ENCODE peak calls at places on chromosome 15, in four cellular contexts. One of them, this sample, is unnamed. For H3K4me1, the result is how much of the 10 kb centered on the place peaks cover.

GRCh38 chr15:79682851-79683288 is 213.9 kb downstream of the MTHFS start:
- DNase-seq in CD4-positive, CD25-positive, alpha-beta regulatory T cell: no peak
- DNase-seq in ovary: no peak
- DNase-seq in hepatocyte: no peak
- DNase-seq in this sample: peak

GRCh38 chr15:41934843-41935242 is 37.5 kb downstream of the EHD4 start:
- DNase-seq in CD4-positive, CD25-positive, alpha-beta regulatory T cell: peak
- DNase-seq in hepatocyte: no peak
- DNase-seq in ovary: no peak
- DNase-seq in this sample: no peak

GRCh38 chr15:56739474-56739873 is 6.2 kb upstream of the ZNF280D start:
- DNase-seq in hepatocyte: no peak
- DNase-seq in CD4-positive, CD25-positive, alpha-beta regulatory T cell: no peak
- DNase-seq in ovary: no peak
- DNase-seq in this sample: no peak

GRCh38 chr15:79474252-79474651 is 42.1 kb downstream of the MINAR1 start:
- DNase-seq in CD4-positive, CD25-positive, alpha-beta regulatory T cell: no peak
- DNase-seq in hepatocyte: no peak
- DNase-seq in ovary: no peak
- DNase-seq in this sample: peak

GRCh38 chr15:82081904-82082810 is 36.3 kb upstream of the MEX3B start:
- DNase-seq in ovary: no peak
- DNase-seq in hepatocyte: no peak
- DNase-seq in CD4-positive, CD25-positive, alpha-beta regulatory T cell: no peak
- DNase-seq in this sample: peak

GRCh38 chr15:61079529-61079928 is 149.6 kb downstream of the RORA start:
- DNase-seq in ovary: no peak
- DNase-seq in CD4-positive, CD25-positive, alpha-beta regulatory T cell: no peak
- DNase-seq in hepatocyte: no peak
- DNase-seq in this sample: no peak

GRCh38 chr15:22861151-22861550 is 22.7 kb downstream of the NIPA2 start:
- DNase-seq in ovary: no peak
- DNase-seq in hepatocyte: no peak
- DNase-seq in CD4-positive, CD25-positive, alpha-beta regulatory T cell: no peak
- DNase-seq in this sample: no peak

GRCh38 chr15:89413877-89414276 is 79.3 kb upstream of the POLG start:
- DNase-seq in CD4-positive, CD25-positive, alpha-beta regulatory T cell: no peak
- DNase-seq in hepatocyte: no peak
- DNase-seq in ovary: no peak
- DNase-seq in this sample: no peak

GRCh38 chr15:28896944-28897343 is 11.2 kb downstream of the APBA2 start:
- DNase-seq in hepatocyte: no peak
- DNase-seq in CD4-positive, CD25-positive, alpha-beta regulatory T cell: no peak
- DNase-seq in ovary: no peak
- DNase-seq in this sample: peak

GRCh38 chr15:29852201-29852600 is 29.9 kb upstream of the TJP1 start:
- DNase-seq in ovary: no peak
- DNase-seq in hepatocyte: no peak
- DNase-seq in CD4-positive, CD25-positive, alpha-beta regulatory T cell: no peak
- DNase-seq in this sample: no peak

GRCh38 chr15:74330861-74331408 is 36.5 kb downstream of the CYP11A1 start:
- DNase-seq in ovary: no peak
- DNase-seq in hepatocyte: no peak
- DNase-seq in CD4-positive, CD25-positive, alpha-beta regulatory T cell: no peak
- DNase-seq in this sample: no peak

GRCh38 chr15:39312984-39313383 is 267.9 kb upstream of the THBS1 start:
- DNase-seq in hepatocyte: peak
- DNase-seq in CD4-positive, CD25-positive, alpha-beta regulatory T cell: no peak
- DNase-seq in ovary: no peak
- DNase-seq in this sample: no peak

GRCh38 chr15:68271854-68272471 is 5.6 kb upstream of the FEM1B start:
- DNase-seq in CD4-positive, CD25-positive, alpha-beta regulatory T cell: no peak
- DNase-seq in ovary: peak
- DNase-seq in hepatocyte: peak
- DNase-seq in this sample: peak
- H3K4me3 ChIP-seq in CD4-positive, CD25-positive, alpha-beta regulatory T cell: no peak
- H3K4me3 ChIP-seq in ovary: no peak
- H3K4me3 ChIP-seq in hepatocyte: no peak
- H3K4me3 ChIP-seq in this sample: peak

GRCh38 chr15:63519548-63520178 is 15.3 kb downstream of the USP3 start:
- DNase-seq in hepatocyte: no peak
- DNase-seq in ovary: no peak
- DNase-seq in CD4-positive, CD25-positive, alpha-beta regulatory T cell: no peak
- DNase-seq in this sample: no peak

GRCh38 chr15:63519041-63519440 is 14.6 kb downstream of the USP3 start:
- DNase-seq in hepatocyte: no peak
- DNase-seq in ovary: no peak
- DNase-seq in CD4-positive, CD25-positive, alpha-beta regulatory T cell: no peak
- DNase-seq in this sample: no peak

GRCh38 chr15:63517614-63518013 is 13.2 kb downstream of the USP3 start:
- DNase-seq in CD4-positive, CD25-positive, alpha-beta regulatory T cell: no peak
- DNase-seq in ovary: no peak
- DNase-seq in hepatocyte: peak
- DNase-seq in this sample: no peak

GRCh38 chr15:63514533-63514943 is 10.1 kb downstream of the USP3 start:
- DNase-seq in ovary: peak
- DNase-seq in CD4-positive, CD25-positive, alpha-beta regulatory T cell: no peak
- DNase-seq in hepatocyte: no peak
- DNase-seq in this sample: peak

DNA sequence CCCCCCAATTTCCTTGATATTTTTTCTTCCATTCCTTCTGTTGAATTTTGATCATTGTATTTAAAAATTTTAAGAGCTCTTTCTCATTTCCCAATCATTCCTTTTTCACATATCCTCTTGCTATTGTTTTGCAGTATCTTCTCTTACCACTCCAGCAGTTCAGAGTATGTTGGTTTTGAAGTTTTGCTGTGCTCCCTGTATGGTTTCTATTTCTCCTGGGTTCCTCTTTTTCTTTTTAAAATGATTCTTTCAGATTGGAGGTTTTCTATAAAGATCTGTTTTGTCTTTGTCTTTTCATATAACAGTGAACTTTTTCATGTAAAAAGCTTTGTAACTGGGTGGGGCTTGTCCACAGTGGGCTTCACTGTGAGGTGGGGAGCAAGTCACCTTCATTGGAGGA is 12.8 kb downstream of the USP3 start:
- DNase-seq in hepatocyte: no peak
- DNase-seq in CD4-positive, CD25-positive, alpha-beta regulatory T cell: no peak
- DNase-seq in ovary: no peak
- DNase-seq in this sample: no peak
- H3K4me1 ChIP-seq in hepatocyte: under half
- H3K4me1 ChIP-seq in CD4-positive, CD25-positive, alpha-beta regulatory T cell: half or more
- H3K4me1 ChIP-seq in ovary: under half
- H3K4me1 ChIP-seq in this sample: under half

GRCh38 chr15:49064281-49064653 is 18.0 kb upstream of the SECISBP2L start:
- DNase-seq in hepatocyte: no peak
- DNase-seq in ovary: no peak
- DNase-seq in CD4-positive, CD25-positive, alpha-beta regulatory T cell: no peak
- DNase-seq in this sample: no peak

GRCh38 chr15:49066374-49066773 is 20.1 kb upstream of the SECISBP2L start:
- DNase-seq in hepatocyte: no peak
- DNase-seq in CD4-positive, CD25-positive, alpha-beta regulatory T cell: no peak
- DNase-seq in ovary: no peak
- DNase-seq in this sample: no peak

GRCh38 chr15:49064884-49065283 is 18.6 kb upstream of the SECISBP2L start:
- DNase-seq in CD4-positive, CD25-positive, alpha-beta regulatory T cell: no peak
- DNase-seq in ovary: no peak
- DNase-seq in hepatocyte: no peak
- DNase-seq in this sample: no peak

GRCh38 chr15:49062900-49063299 is 16.7 kb upstream of the SECISBP2L start:
- DNase-seq in hepatocyte: no peak
- DNase-seq in CD4-positive, CD25-positive, alpha-beta regulatory T cell: no peak
- DNase-seq in ovary: no peak
- DNase-seq in this sample: no peak

DNA sequence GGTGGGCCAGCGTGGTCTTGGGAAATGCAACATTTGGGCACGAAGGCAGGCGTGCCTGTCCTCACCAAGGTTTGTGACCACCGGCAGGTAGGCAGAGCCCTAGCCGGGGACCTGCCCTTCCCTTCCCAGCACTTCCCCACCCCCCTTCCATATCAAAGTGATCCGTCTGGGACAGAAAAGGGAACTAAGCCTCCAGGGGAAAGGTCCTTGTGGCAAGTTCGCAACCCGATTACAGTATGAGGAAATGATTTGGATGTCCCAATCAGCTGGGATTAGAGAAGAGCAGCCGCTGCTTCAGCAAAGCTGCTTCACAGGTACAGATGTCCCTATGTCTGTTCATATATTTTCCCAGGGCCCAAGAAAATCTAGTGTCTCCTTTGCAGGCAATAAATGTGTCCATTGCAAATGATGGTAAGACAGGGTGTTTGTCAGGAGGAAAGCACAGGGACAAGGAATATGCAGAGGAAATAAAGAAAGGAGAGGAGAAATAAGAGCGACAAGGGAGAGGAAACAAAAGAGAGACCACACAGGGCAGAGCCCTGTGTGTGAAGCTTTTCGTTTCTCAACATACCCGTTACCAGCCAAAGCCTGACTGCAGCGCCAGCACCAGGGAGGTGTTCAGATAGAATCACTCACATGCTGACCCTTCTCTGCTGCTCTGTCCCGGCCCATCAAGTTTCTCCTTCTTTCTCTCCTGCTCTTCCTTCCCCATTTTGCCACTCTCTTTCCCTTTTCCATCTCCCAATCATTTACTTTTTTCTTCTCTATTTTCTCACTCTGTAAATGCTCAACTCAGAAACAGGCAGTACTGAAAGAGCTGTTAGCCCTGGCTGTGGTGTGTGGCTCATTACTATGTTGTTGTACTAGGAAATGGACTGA is 17.4 kb upstream of the SECISBP2L start:
- DNase-seq in CD4-positive, CD25-positive, alpha-beta regulatory T cell: no peak
- DNase-seq in hepatocyte: no peak
- DNase-seq in ovary: no peak
- DNase-seq in this sample: no peak
- H3K4me3 ChIP-seq in CD4-positive, CD25-positive, alpha-beta regulatory T cell: no peak
- H3K4me3 ChIP-seq in hepatocyte: no peak
- H3K4me3 ChIP-seq in ovary: no peak
- H3K4me3 ChIP-seq in this sample: no peak

DNA sequence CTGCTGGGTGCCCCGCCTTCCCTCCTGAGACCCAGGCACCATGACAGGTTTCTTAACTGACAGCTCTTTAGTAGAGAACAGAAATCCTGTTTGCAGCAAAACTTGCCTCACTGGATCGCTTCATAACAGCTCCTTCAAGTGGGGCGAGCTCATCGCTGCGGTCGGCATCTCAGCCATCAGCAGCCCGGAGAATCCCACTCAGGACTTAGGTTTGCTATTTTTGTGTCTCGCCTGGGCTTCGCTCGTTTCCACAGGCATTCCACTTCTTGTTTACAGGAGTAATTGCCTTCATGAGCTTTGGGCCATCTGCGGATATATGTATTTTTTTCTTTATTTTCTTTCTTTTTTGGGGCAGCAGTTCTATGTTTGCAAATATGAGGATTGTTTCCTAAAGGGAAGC is 15.7 kb downstream of the KLF13 start:
- DNase-seq in ovary: no peak
- DNase-seq in hepatocyte: no peak
- DNase-seq in CD4-positive, CD25-positive, alpha-beta regulatory T cell: no peak
- DNase-seq in this sample: no peak
- H3K4me1 ChIP-seq in ovary: under half
- H3K4me1 ChIP-seq in hepatocyte: under half
- H3K4me1 ChIP-seq in CD4-positive, CD25-positive, alpha-beta regulatory T cell: half or more
- H3K4me1 ChIP-seq in this sample: under half

GRCh38 chr15:67091966-67092677 is 26.7 kb downstream of the SMAD3 start:
- DNase-seq in ovary: no peak
- DNase-seq in CD4-positive, CD25-positive, alpha-beta regulatory T cell: no peak
- DNase-seq in hepatocyte: no peak
- DNase-seq in this sample: no peak

GRCh38 chr15:67093146-67093874 is 27.9 kb downstream of the SMAD3 start:
- DNase-seq in hepatocyte: no peak
- DNase-seq in CD4-positive, CD25-positive, alpha-beta regulatory T cell: no peak
- DNase-seq in ovary: no peak
- DNase-seq in this sample: no peak

GRCh38 chr15:67094001-67094826 is 28.8 kb downstream of the SMAD3 start:
- DNase-seq in hepatocyte: no peak
- DNase-seq in ovary: no peak
- DNase-seq in CD4-positive, CD25-positive, alpha-beta regulatory T cell: no peak
- DNase-seq in this sample: no peak

GRCh38 chr15:67091073-67091965 is 25.9 kb downstream of the SMAD3 start:
- DNase-seq in ovary: peak
- DNase-seq in hepatocyte: peak
- DNase-seq in CD4-positive, CD25-positive, alpha-beta regulatory T cell: peak
- DNase-seq in this sample: peak

GRCh38 chr15:67092726-67093125 is 27.3 kb downstream of the SMAD3 start:
- DNase-seq in hepatocyte: no peak
- DNase-seq in ovary: no peak
- DNase-seq in CD4-positive, CD25-positive, alpha-beta regulatory T cell: no peak
- DNase-seq in this sample: no peak
- H3K4me3 ChIP-seq in hepatocyte: no peak
- H3K4me3 ChIP-seq in ovary: no peak
- H3K4me3 ChIP-seq in CD4-positive, CD25-positive, alpha-beta regulatory T cell: no peak
- H3K4me3 ChIP-seq in this sample: no peak

GRCh38 chr15:101528108-101528916 is 38.8 kb upstream of the PCSK6 start:
- DNase-seq in CD4-positive, CD25-positive, alpha-beta regulatory T cell: no peak
- DNase-seq in hepatocyte: peak
- DNase-seq in ovary: peak
- DNase-seq in this sample: no peak
- H3K4me1 ChIP-seq in CD4-positive, CD25-positive, alpha-beta regulatory T cell: under half
- H3K4me1 ChIP-seq in hepatocyte: under half
- H3K4me1 ChIP-seq in ovary: under half
- H3K4me1 ChIP-seq in this sample: under half

This sample was measured in astrocyte.